ENCODE peak calls at places on chromosome 15, in six cellular contexts. P, G, Q, J, F and A are unnamed samples.
A peak's percentile ranks its signal among the peaks of the same experiment; 100 is the strongest.

GRCh38 chr15:81449836-81450474 is 75.9 kb upstream of the TMC3 start:
- DNase-seq in P (no peak), Q (no peak), G (no peak), J (no peak), F (no peak), A (no peak)

GRCh38 chr15:47505712-47506542 is 211.4 kb upstream of the SEMA6D start:
- DNase-seq in G (no peak), J (no peak), Q (no peak), P (no peak), F (no peak), A (no peak)

GRCh38 chr15:67927501-67928156 is 87.8 kb upstream of the RNU6-1 start:
- DNase-seq in J (no peak), F (peak; percentile 70), P (no peak), G (no peak), Q (peak; percentile 82), A (no peak)

GRCh38 chr15:70058642-70059360 is 38.9 kb downstream of the TLE3 start:
- DNase-seq in J (no peak), P (no peak), G (no peak), F (no peak), Q (no peak), A (no peak)

GRCh38 chr15:39320886-39321285 is 260.0 kb upstream of the THBS1 start:
- DNase-seq in Q (no peak), P (no peak), F (no peak), J (no peak), G (no peak), A (no peak)

GRCh38 chr15:78492841-78493240 is 14.5 kb upstream of the HYKK start:
- DNase-seq in Q (no peak), P (no peak), F (no peak), J (no peak), G (no peak), A (no peak)

GRCh38 chr15:87628311-87628710 is 628.2 kb downstream of the NTRK3 start:
- DNase-seq in Q (no peak), G (no peak), J (no peak), F (no peak), P (no peak), A (no peak)

GRCh38 chr15:40702077-40702476 is 7.1 kb downstream of the RAD51 start:
- DNase-seq in J (peak; percentile 14), Q (no peak), F (no peak), P (no peak), G (no peak), A (no peak)

GRCh38 chr15:34043391-34043790 is 4.4 kb upstream of the AVEN start:
- DNase-seq in Q (no peak), P (no peak), G (no peak), F (no peak), J (no peak), A (no peak)

GRCh38 chr15:74315626-74316025 is 51.8 kb downstream of the CYP11A1 start:
- DNase-seq in G (no peak), P (peak; percentile 33), Q (no peak), J (no peak), F (no peak), A (no peak)

GRCh38 chr15:58374147-58374546 is 57.6 kb upstream of the LIPC start:
- DNase-seq in Q (no peak), F (no peak), J (no peak), G (no peak), P (no peak), A (no peak)

GRCh38 chr15:90364251-90364650 is 12.2 kb downstream of the ZNF774 start:
- DNase-seq in F (peak; percentile 64), P (no peak), Q (no peak), J (no peak), G (no peak), A (no peak)

GRCh38 chr15:26472661-26473060 is 300.2 kb downstream of the GABRB3 start:
- DNase-seq in P (no peak), J (no peak), Q (no peak), G (no peak), F (no peak), A (no peak)

GRCh38 chr15:86267892-86268291 is 188.2 kb downstream of the AGBL1 start:
- DNase-seq in F (no peak), P (no peak), Q (no peak), J (no peak), G (no peak), A (no peak)

GRCh38 chr15:100202309-100202943 is 139.3 kb downstream of the ADAMTS17 start:
- DNase-seq in J (no peak), F (no peak), G (no peak), P (no peak), Q (no peak), A (no peak)

GRCh38 chr15:89469331-89470107 is 26.9 kb downstream of the RHCG start:
- DNase-seq in G (no peak), J (no peak), Q (no peak), P (no peak), F (no peak), A (no peak)

GRCh38 chr15:95149036-95149435 is 917.7 kb downstream of the MCTP2 start:
- DNase-seq in P (no peak), G (no peak), J (no peak), F (no peak), Q (no peak), A (no peak)

GRCh38 chr15:67446449-67446848 is 74.5 kb upstream of the C15orf61 start:
- DNase-seq in Q (no peak), G (no peak), J (no peak), P (no peak), F (no peak), A (no peak)

GRCh38 chr15:81312790-81313543 is 11.0 kb downstream of the STARD5 start:
- DNase-seq in Q (peak; percentile 79), F (peak; percentile 97), J (no peak), P (no peak), G (no peak), A (no peak)

GRCh38 chr15:100601158-100601557 is 826 bp downstream of the LINS1 start:
- DNase-seq in J (no peak), G (peak; percentile 17), F (peak; percentile 2), P (peak; percentile 54), Q (no peak), A (no peak)

GRCh38 chr15:37744521-37744920 is 189.9 kb upstream of the TMCO5A start:
- DNase-seq in J (no peak), G (no peak), Q (no peak), P (no peak), F (no peak), A (no peak)

GRCh38 chr15:62618432-62618831 is 424.1 kb upstream of the TPM1 start:
- DNase-seq in P (no peak), Q (no peak), J (no peak), F (peak; percentile 79), G (no peak), A (no peak)

GRCh38 chr15:37109952-37110630 is 9.7 kb upstream of the MEIS2 start:
- DNase-seq in P (no peak), J (no peak), Q (peak; percentile 74), F (no peak), G (no peak), A (no peak)

GRCh38 chr15:51765751-51766150 is 14.4 kb downstream of the TMOD2 start:
- DNase-seq in P (no peak), Q (no peak), G (no peak), F (no peak), J (no peak), A (no peak)

GRCh38 chr15:82021021-82021420 is 24.8 kb downstream of the MEX3B start:
- DNase-seq in G (no peak), P (no peak), F (no peak), J (no peak), Q (no peak), A (no peak)